ENCODE peak calls at places on chromosomes 7 and 10, in four cellular contexts. O is activated CD4-positive, alpha-beta T cell treated with anti-CD3 and anti-CD28 coated beads, Interleukin-2, amount 50 U/mL, for 24 hours; P is NCI-H446 treated with DMSO at 0.1 percent for 48 hours; K is GM18507. N is an unnamed sample.

GRCh38 chr10:48605264-48605615 is 367 bp upstream of the ARHGAP22 start:
- DNase-seq in P (no peak), O (no peak), K (no peak), N (no peak)

GRCh38 chr7:155818820-155819168 is 6.5 kb upstream of the SHH start:
- DNase-seq in P (no peak), K (no peak), O (no peak), N (no peak)

GRCh38 chr7:2110586-2111396 is 122.0 kb downstream of the MAD1L1 start:
- DNase-seq in P (no peak), O (no peak), K (no peak), N (no peak)

GRCh38 chr7:101952355-101953247 is 135.2 kb downstream of the CUX1 start:
- DNase-seq in O (no peak), P (no peak), K (no peak), N (no peak)

GRCh38 chr7:29106128-29106988 is 40.0 kb downstream of the CPVL start:
- DNase-seq in P (no peak), O (peak; percentile 3), K (no peak), N (peak; percentile 52)

GRCh38 chr10:126397640-126398382 is 9.5 kb upstream of the ADAM12 start:
- DNase-seq in P (no peak), K (no peak), O (no peak), N (no peak)

GRCh38 chr7:36661135-36661840 is 63.0 kb downstream of the AOAH start:
- DNase-seq in P (no peak), K (no peak), O (no peak), N (no peak)

GRCh38 chr10:79293841-79294705 is 53.2 kb upstream of the PPIF start:
- DNase-seq in P (no peak), K (no peak), O (no peak), N (no peak)

GRCh38 chr7:11026452-11027359 is 53.0 kb downstream of the PHF14 start:
- DNase-seq in K (no peak), P (no peak), O (no peak), N (no peak)

GRCh38 chr10:72846225-72846624 is 47.3 kb upstream of the OIT3 start:
- DNase-seq in O (no peak), K (no peak), P (no peak), N (no peak)

GRCh38 chr10:22491931-22492615 is 146.8 kb downstream of the SPAG6 start:
- DNase-seq in P (peak; percentile 40), O (no peak), K (no peak), N (no peak)

GRCh38 chr7:44076101-44076895 is 6.0 kb downstream of the POLM start:
- DNase-seq in O (no peak), K (no peak), P (no peak), N (no peak)

GRCh38 chr10:62250594-62251198 is 17.9 kb downstream of the RTKN2 start:
- DNase-seq in O (no peak), K (no peak), P (no peak), N (no peak)

GRCh38 chr7:15007507-15007906 is 105.0 kb upstream of the DGKB start:
- DNase-seq in K (no peak), O (no peak), P (no peak), N (no peak)

N was measured in DMS 273 treated with DMSO at 0.1 percent for 48 hours.